ENCODE peak calls at places on chromosomes 12 and 14, in five cellular contexts. Z, Q, R, I and X are unnamed samples.

GRCh38 chr12:108955225-108955835 is 65.5 kb downstream of the SVOP start:
- DNase-seq in Z (no peak), Q (peak; percentile 39), R (no peak), I (no peak), X (no peak)

GRCh38 chr12:89257355-89257754 is 94.9 kb downstream of the DUSP6 start:
- DNase-seq in Z (no peak), Q (no peak), R (no peak), I (no peak), X (no peak)

GRCh38 chr12:92971869-92972524 is 42.9 kb upstream of the EEA1 start:
- DNase-seq in Z (no peak), Q (no peak), R (no peak), I (no peak), X (no peak)

GRCh38 chr12:130422676-130423075 is 85.0 kb downstream of the PIWIL1 start:
- DNase-seq in Z (no peak), Q (no peak), R (peak; percentile 38), I (no peak), X (peak; percentile 81)

GRCh38 chr14:98949031-98949430 is 323.0 kb downstream of the BCL11B start:
- DNase-seq in Z (no peak), Q (no peak), R (no peak), I (no peak), X (no peak)

GRCh38 chr12:132014092-132014914 is 64.6 kb downstream of the EP400 start:
- DNase-seq in Z (no peak), Q (no peak), R (no peak), I (no peak), X (no peak)

GRCh38 chr12:130335517-130336392 is 1.9 kb upstream of the PIWIL1 start:
- DNase-seq in Z (peak; percentile 31), Q (peak; percentile 67), R (no peak), I (peak; percentile 40), X (no peak)

GRCh38 chr12:110796952-110797351 is 49.8 kb upstream of the CCDC63 start:
- DNase-seq in Z (no peak), Q (no peak), R (no peak), I (peak; percentile 40), X (no peak)

GRCh38 chr12:3658327-3659163 is 94.4 kb downstream of the CRACR2A start:
- DNase-seq in Z (peak; percentile 42), Q (no peak), R (no peak), I (no peak), X (no peak)

GRCh38 chr12:11836282-11836963 is 186.9 kb downstream of the ETV6 start:
- DNase-seq in Z (peak; percentile 71), Q (no peak), R (peak; percentile 89), I (no peak), X (no peak)

GRCh38 chr12:132043216-132043615 is 93.5 kb downstream of the EP400 start:
- DNase-seq in Z (no peak), Q (no peak), R (no peak), I (no peak), X (no peak)

GRCh38 chr12:76375939-76376338 is 27.7 kb upstream of the BBS10 start:
- DNase-seq in Z (no peak), Q (no peak), R (no peak), I (no peak), X (no peak)

GRCh38 chr14:67851785-67852410 is 32.3 kb downstream of the RAD51B start:
- DNase-seq in Z (no peak), Q (no peak), R (no peak), I (no peak), X (no peak)

GRCh38 chr12:90023207-90023870 is 314.7 kb upstream of the ATP2B1 start:
- DNase-seq in Z (no peak), Q (no peak), R (no peak), I (no peak), X (no peak)

GRCh38 chr12:47736877-47737676 is 11.8 kb upstream of the ENDOU start:
- DNase-seq in Z (peak; percentile 56), Q (peak; percentile 37), R (peak; percentile 88), I (no peak), X (no peak)

GRCh38 chr14:77145975-77146740 is 4.6 kb upstream of the ZDHHC22 start:
- DNase-seq in Z (no peak), Q (no peak), R (peak; percentile 54), I (no peak), X (no peak)

GRCh38 chr12:109766251-109766778 is 52.7 kb downstream of the FAM222A start:
- DNase-seq in Z (no peak), Q (no peak), R (no peak), I (no peak), X (peak; percentile 88)

GRCh38 chr12:98227162-98227561 is 288.2 kb upstream of the TMPO start:
- DNase-seq in Z (no peak), Q (no peak), R (no peak), I (peak; percentile 7), X (no peak)

GRCh38 chr12:1918081-1918874 is at the start of gene CACNA2D4:
- DNase-seq in Z (no peak), Q (no peak), R (peak; percentile 82), I (no peak), X (peak; percentile 90)

GRCh38 chr14:21711360-21711961 is 37.8 kb upstream of the OR4E1 start:
- DNase-seq in Z (peak; percentile 13), Q (peak; percentile 13), R (no peak), I (peak; percentile 26), X (no peak)

GRCh38 chr14:35079742-35080141 is 33.7 kb downstream of the FAM177A1 start:
- DNase-seq in Z (no peak), Q (no peak), R (no peak), I (no peak), X (no peak)

GRCh38 chr12:109464642-109465351 is 12.3 kb downstream of the KCTD10 start:
- DNase-seq in Z (no peak), Q (no peak), R (no peak), I (no peak), X (no peak)

GRCh38 chr12:22051114-22051698 is 5.2 kb downstream of the CMAS start:
- DNase-seq in Z (no peak), Q (peak; percentile 21), R (no peak), I (no peak), X (no peak)

GRCh38 chr12:93311827-93312226 is 65.9 kb upstream of the NUDT4 start:
- DNase-seq in Z (no peak), Q (no peak), R (no peak), I (no peak), X (no peak)

DNA sequence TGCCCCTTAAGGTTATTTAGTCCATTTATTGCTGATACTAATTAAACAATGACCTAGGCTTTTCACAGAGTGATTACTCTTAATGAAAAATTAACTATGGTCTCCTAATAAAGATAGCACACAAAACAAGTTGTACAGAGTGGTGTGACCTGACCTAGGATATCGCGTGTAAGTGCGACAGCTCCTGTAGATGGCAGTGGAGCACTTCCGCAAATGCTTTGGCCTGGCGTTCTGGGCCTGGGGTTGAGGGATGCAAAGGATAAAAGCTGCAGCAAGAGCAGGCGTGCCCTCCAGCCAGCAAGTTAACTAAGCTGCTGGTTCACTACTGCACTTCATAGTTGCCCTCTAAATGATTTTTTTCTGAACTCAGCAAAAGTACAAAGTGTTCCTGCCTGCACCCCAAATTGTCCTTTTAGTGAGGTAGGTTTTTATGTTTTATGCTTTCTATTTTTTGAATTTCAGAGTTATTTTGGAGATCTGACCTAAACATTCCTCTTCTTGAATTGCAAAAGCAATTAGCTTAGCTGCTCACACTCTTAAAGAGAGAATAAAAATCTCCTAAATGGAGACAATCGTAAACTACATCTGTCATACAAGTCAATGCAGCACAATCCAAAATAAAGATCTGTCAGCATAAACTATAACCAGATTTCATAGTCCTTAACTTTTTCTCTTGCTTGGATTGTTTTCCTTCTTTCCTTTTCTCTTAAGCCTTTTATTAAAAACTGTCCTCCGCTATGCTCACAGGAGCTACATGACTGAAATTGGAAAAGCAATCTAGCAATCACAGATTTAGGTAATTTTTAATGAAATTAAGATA is 379.6 kb downstream of the LRIG3 start:
- DNase-seq in Z (peak; percentile 61), Q (peak; percentile 56), R (peak; percentile 72), I (peak; percentile 59), X (no peak)
- TF ChIP-seq CTCF in Z (peak; percentile 60), Q (peak; percentile 62), R (peak; percentile 53), I (peak; percentile 78), X (peak; percentile 63)

GRCh38 chr12:123633379-123634141 is at the start of the genes EIF2B1 and GTF2H3:
- DNase-seq in Z (peak; percentile 97), Q (peak; percentile 94), R (peak; percentile 98), I (peak; percentile 94), X (peak; percentile 94)
- TF ChIP-seq POLR2AphosphoS5 in Z (peak; percentile 92), Q (peak; percentile 100), R (peak; percentile 97), I (peak; percentile 98), X (peak; percentile 98)

DNA sequence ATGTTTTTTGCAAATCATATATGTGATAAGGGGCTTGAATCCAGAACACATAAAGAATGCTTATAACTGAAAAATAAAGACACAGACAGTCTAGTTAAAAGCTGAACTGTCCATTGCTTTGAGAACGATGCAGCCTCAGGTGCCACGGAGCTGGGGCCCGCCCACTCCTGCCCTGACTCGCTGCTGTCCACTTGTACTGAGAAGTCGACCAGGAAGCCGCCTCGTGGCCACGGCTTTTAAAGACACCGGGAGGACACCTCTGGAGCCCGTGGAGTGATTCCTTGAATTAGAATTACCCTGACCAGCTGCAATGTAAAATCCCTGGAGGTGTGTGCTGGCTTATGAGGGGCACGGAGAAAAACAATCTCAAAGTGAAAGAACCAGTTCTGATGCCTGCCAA is 23.9 kb upstream of the TEX22 start:
- DNase-seq in Z (no peak), Q (peak; percentile 48), R (no peak), I (peak; percentile 27), X (no peak)
- TF ChIP-seq CTCF in Z (no peak), Q (no peak), R (no peak), I (peak; percentile 13), X (no peak)

GRCh38 chr12:14998941-14999340 is 26.1 kb downstream of the PDE6H start:
- DNase-seq in Z (no peak), Q (no peak), R (no peak), I (no peak), X (no peak)
- TF ChIP-seq POLR2AphosphoS5 in Z (no peak), Q (no peak), R (no peak), I (no peak), X (no peak)